ENCODE peak calls at places on chromosomes 6 and 20, in five cellular contexts. A, Q, T, K and F are unnamed samples. For H3K4me1 and H3K9me3, the result is how much of the 10 kb centered on the place peaks cover.

GRCh38 chr6:129267028-129267427 is 384.1 kb downstream of the LAMA2 start:
- DNase-seq in T (no peak), K (no peak), A (no peak), Q (no peak), F (no peak)

GRCh38 chr20:47664068-47664437 is 121.2 kb downstream of the SULF2 start:
- DNase-seq in K (no peak), T (no peak), Q (no peak), A (no peak), F (no peak)

GRCh38 chr6:127190552-127190951 is 72.1 kb downstream of the RSPO3 start:
- DNase-seq in A (peak), Q (no peak), T (no peak), K (no peak), F (no peak)

GRCh38 chr6:124200661-124201060 is 397.0 kb downstream of the NKAIN2 start:
- DNase-seq in K (no peak), Q (no peak), T (no peak), A (no peak), F (no peak)

GRCh38 chr6:144468709-144469108 is 183.6 kb downstream of the UTRN start:
- DNase-seq in A (no peak), K (no peak), T (no peak), Q (no peak), F (no peak)

GRCh38 chr6:41967312-41968287 is 26.0 kb upstream of the CCND3 start:
- DNase-seq in K (no peak), A (no peak), T (no peak), Q (peak), F (no peak)

GRCh38 chr20:51062065-51062464 is 39.2 kb upstream of the KCNG1 start:
- DNase-seq in A (no peak), K (no peak), T (no peak), Q (no peak), F (no peak)

GRCh38 chr6:99458319-99458718 is 33.2 kb upstream of the PNISR start:
- DNase-seq in T (no peak), A (peak), K (no peak), Q (no peak), F (no peak)

GRCh38 chr6:42251911-42252637 is 34.4 kb upstream of the MRPS10 start:
- DNase-seq in K (no peak), Q (peak), T (no peak), A (peak), F (peak)

GRCh38 chr6:42136508-42137191 is 5.8 kb downstream of the C6orf132 start:
- DNase-seq in T (peak), Q (no peak), K (no peak), A (peak), F (no peak)

GRCh38 chr20:48387675-48388074 is 440.1 kb downstream of the PREX1 start:
- DNase-seq in T (no peak), K (no peak), A (no peak), Q (no peak), F (no peak)

GRCh38 chr20:52812231-52812847 is 159.8 kb upstream of the TSHZ2 start:
- DNase-seq in K (no peak), Q (no peak), A (no peak), T (no peak), F (no peak)

GRCh38 chr20:32333988-32334885 is 23.9 kb upstream of the ASXL1 start:
- DNase-seq in K (peak), T (no peak), Q (peak), A (peak), F (peak)

GRCh38 chr6:129679758-129680157 is 30.2 kb downstream of the ARHGAP18 start:
- DNase-seq in A (no peak), T (no peak), Q (no peak), K (no peak), F (no peak)

GRCh38 chr6:26536571-26537159 is 1.5 kb upstream of the HMGN4 start:
- DNase-seq in A (peak), T (no peak), K (no peak), Q (peak), F (no peak)

GRCh38 chr20:24045621-24046020 is 57.0 kb upstream of the GGTLC1 start:
- DNase-seq in K (no peak), A (no peak), Q (no peak), T (no peak), F (no peak)

GRCh38 chr6:40177596-40177995 is 243.3 kb upstream of the MOCS1 start:
- DNase-seq in Q (no peak), K (no peak), T (no peak), A (no peak), F (no peak)

GRCh38 chr20:41029150-41029872 is 689 bp downstream of the TOP1 start:
- DNase-seq in A (peak), Q (peak), K (peak), T (no peak), F (no peak)

GRCh38 chr20:45330476-45330875 is 17.7 kb downstream of the SDC4 start:
- DNase-seq in Q (no peak), A (no peak), T (no peak), K (no peak), F (no peak)

GRCh38 chr6:85453490-85453889 is 3.6 kb downstream of the NT5E start:
- DNase-seq in T (no peak), K (no peak), A (no peak), Q (no peak), F (no peak)
- H3K4me1 ChIP-seq in T (under half), K (under half), A (under half), Q (under half), F (under half)

GRCh38 chr6:167134448-167135328 is 11.8 kb downstream of the CCR6 start:
- DNase-seq in Q (no peak), A (no peak), K (no peak), T (no peak), F (no peak)

GRCh38 chr6:167136376-167136775 is 13.5 kb downstream of the CCR6 start:
- DNase-seq in T (no peak), K (no peak), A (no peak), Q (no peak), F (no peak)

GRCh38 chr6:167139761-167140160 is 16.9 kb downstream of the CCR6 start:
- DNase-seq in Q (no peak), T (no peak), A (no peak), K (no peak), F (no peak)

GRCh38 chr6:167140589-167141474 is 16.9 kb downstream of the GPR31 start:
- DNase-seq in K (no peak), A (no peak), Q (no peak), T (no peak), F (no peak)

GRCh38 chr6:167137881-167138280 is 15.0 kb downstream of the CCR6 start:
- DNase-seq in K (no peak), Q (no peak), T (no peak), A (peak), F (no peak)
- H3K9me3 ChIP-seq in K (under half), Q (under half), T (under half), A (under half), F (under half)

GRCh38 chr6:76708641-76709331 is 636.3 kb upstream of the IMPG1 start:
- DNase-seq in K (no peak), Q (no peak), A (no peak), T (no peak), F (no peak)
- TF ChIP-seq CTCF in K (no peak), Q (no peak), A (no peak), T (no peak), F (no peak)

GRCh38 chr6:33677153-33677660 is 34.3 kb downstream of the UQCC2 start:
- DNase-seq in A (no peak), T (no peak), K (no peak), Q (no peak), F (no peak)

GRCh38 chr6:33677689-33678088 is 33.8 kb downstream of the UQCC2 start:
- DNase-seq in Q (no peak), A (no peak), T (no peak), K (no peak), F (no peak)

GRCh38 chr6:33675968-33676367 is 35.5 kb downstream of the UQCC2 start:
- DNase-seq in T (no peak), A (no peak), K (no peak), Q (no peak), F (no peak)

GRCh38 chr6:33678246-33678931 is 33.1 kb downstream of the UQCC2 start:
- DNase-seq in A (no peak), Q (no peak), T (no peak), K (no peak), F (no peak)

DNA sequence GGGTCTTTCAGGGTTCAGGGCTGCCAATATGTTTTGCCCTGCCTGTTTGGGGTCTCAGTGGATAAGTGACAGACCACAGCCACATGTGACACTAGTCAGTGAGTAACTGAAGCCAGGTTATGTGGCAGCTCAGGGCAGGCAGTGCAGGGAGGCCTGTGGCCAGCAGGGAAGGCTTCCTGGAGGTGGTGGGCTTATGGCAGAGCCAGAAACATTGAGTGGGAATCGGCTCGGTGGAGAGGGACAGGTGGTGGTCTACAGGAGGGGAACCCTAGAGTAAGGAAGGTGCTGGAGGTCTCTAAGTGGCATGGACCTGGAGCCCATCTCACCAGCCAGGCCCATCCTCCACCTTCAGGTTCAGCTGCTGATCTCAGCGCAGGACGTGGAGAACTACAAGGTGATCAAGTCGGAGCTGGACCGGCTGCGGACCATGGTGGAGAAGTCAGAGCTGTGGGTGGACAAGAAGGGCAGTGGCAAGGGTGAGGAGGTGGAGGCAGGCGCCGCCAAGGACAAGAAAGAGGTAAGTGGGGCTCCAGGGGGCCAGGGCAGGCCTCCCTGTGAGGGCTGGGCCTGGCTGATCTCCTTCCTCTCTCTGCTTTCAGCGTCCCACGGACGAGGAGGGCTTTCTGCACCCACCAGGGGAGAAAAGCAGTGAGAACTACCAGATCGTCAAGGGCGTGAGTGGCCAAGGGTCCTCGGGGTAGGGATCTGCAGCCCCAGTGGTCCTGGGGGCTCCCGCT is 34.9 kb downstream of the UQCC2 start:
- DNase-seq in T (no peak), A (no peak), K (no peak), Q (no peak), F (peak)
- H3K4me1 ChIP-seq in T (under half), A (under half), K (under half), Q (under half), F (under half)